ENCODE peak calls at places on chromosomes 3 and 15, in nine cellular contexts. U, R, A, J, N, L, T, X and Q are unnamed samples. For H3K4me1, the result is how much of the 10 kb centered on the place peaks cover.

GRCh38 chr3:138946554-138947302 is at the start of the genes FOXL2 and FOXL2NB:
- DNase-seq in A (peak), L (no peak), T (peak), R (peak), J (no peak), N (peak), U (peak), X (no peak), Q (no peak)

GRCh38 chr15:65411470-65412071 is 11.2 kb downstream of the IGDCC4 start:
- DNase-seq in J (no peak), T (no peak), U (no peak), R (no peak), X (no peak), N (no peak), A (no peak), L (no peak), Q (no peak)

GRCh38 chr3:63976166-63976861 is 47.0 kb downstream of the PSMD6 start:
- DNase-seq in T (peak), J (no peak), X (no peak), R (no peak), N (no peak), U (no peak), L (no peak), A (no peak), Q (no peak)

GRCh38 chr3:31456373-31456772 is 76.4 kb upstream of the STT3B start:
- DNase-seq in R (no peak), L (no peak), A (no peak), N (no peak), J (no peak), T (no peak), X (no peak), U (no peak), Q (no peak)

GRCh38 chr15:76117181-76117580 is 57.4 kb downstream of the TMEM266 start:
- DNase-seq in U (no peak), J (no peak), L (no peak), N (no peak), X (no peak), T (no peak), A (no peak), R (no peak), Q (no peak)

GRCh38 chr3:66386925-66387650 is 113.7 kb downstream of the LRIG1 start:
- DNase-seq in U (no peak), J (no peak), L (no peak), X (no peak), N (no peak), R (no peak), A (no peak), T (no peak), Q (no peak)

GRCh38 chr3:13424111-13424844 is 4.2 kb upstream of the NUP210 start:
- DNase-seq in N (no peak), R (no peak), L (no peak), X (no peak), T (no peak), J (no peak), U (no peak), A (no peak), Q (no peak)

GRCh38 chr3:61960976-61961375 is 399.6 kb downstream of the PTPRG start:
- DNase-seq in R (no peak), A (no peak), U (no peak), N (no peak), T (no peak), L (no peak), X (no peak), J (no peak), Q (no peak)

GRCh38 chr3:125072310-125072709 is 16.5 kb upstream of the HEG1 start:
- DNase-seq in R (no peak), J (peak), U (no peak), N (no peak), T (no peak), X (no peak), L (no peak), A (no peak), Q (no peak)

GRCh38 chr3:197196192-197196591 is 102.2 kb downstream of the DLG1 start:
- DNase-seq in U (no peak), T (no peak), X (no peak), L (no peak), N (no peak), R (no peak), A (no peak), J (no peak), Q (no peak)

GRCh38 chr3:62373215-62373614 is at the start of gene FEZF2:
- DNase-seq in T (no peak), A (no peak), J (no peak), U (peak), N (peak), X (no peak), L (no peak), R (no peak), Q (no peak)

GRCh38 chr15:82664021-82664420 is 16.9 kb upstream of the CPEB1 start:
- DNase-seq in R (no peak), A (no peak), U (no peak), L (no peak), J (no peak), N (no peak), X (no peak), T (no peak), Q (no peak)

GRCh38 chr3:51681453-51681852 is 10.4 kb downstream of the TEX264 start:
- DNase-seq in A (peak), J (no peak), X (no peak), U (no peak), T (no peak), N (no peak), L (peak), R (no peak), Q (no peak)

GRCh38 chr15:75346796-75347221 is at the start of gene NEIL1:
- DNase-seq in R (peak), T (peak), X (no peak), A (no peak), U (no peak), J (peak), N (no peak), L (peak), Q (no peak)

GRCh38 chr15:90006217-90007088 is 5.3 kb downstream of the ZNF710 start:
- DNase-seq in N (no peak), A (no peak), L (no peak), R (no peak), X (peak), J (no peak), T (no peak), U (no peak), Q (no peak)

GRCh38 chr3:157107037-157107436 is 52.9 kb downstream of the CCNL1 start:
- DNase-seq in L (no peak), T (no peak), U (no peak), N (no peak), X (no peak), A (no peak), R (no peak), J (no peak), Q (no peak)

GRCh38 chr15:48794697-48795134 is 16.2 kb downstream of the CEP152 start:
- DNase-seq in N (no peak), L (no peak), A (no peak), T (no peak), X (no peak), J (peak), R (no peak), U (no peak), Q (no peak)

GRCh38 chr3:32844914-32845313 is 27.1 kb downstream of the TRIM71 start:
- DNase-seq in L (no peak), R (no peak), X (no peak), U (no peak), T (no peak), N (no peak), J (no peak), A (no peak), Q (no peak)

GRCh38 chr15:23857028-23857641 is 170.0 kb upstream of the NDN start:
- DNase-seq in X (no peak), T (peak), N (peak), A (no peak), L (peak), J (peak), U (peak), R (peak), Q (no peak)

GRCh38 chr3:145959457-145960088 is 201.4 kb downstream of the PLOD2 start:
- DNase-seq in A (no peak), N (no peak), J (no peak), U (no peak), T (no peak), X (no peak), L (no peak), R (no peak), Q (no peak)

GRCh38 chr3:42839616-42840015 is 30.4 kb downstream of the ACKR2 start:
- DNase-seq in T (peak), U (peak), N (no peak), A (no peak), R (no peak), X (no peak), L (peak), J (peak), Q (no peak)

GRCh38 chr15:74314897-74315438 is 52.5 kb downstream of the CYP11A1 start:
- DNase-seq in R (no peak), N (no peak), U (no peak), J (no peak), A (peak), L (no peak), X (no peak), T (no peak), Q (no peak)

GRCh38 chr3:172347895-172348680 is 100.2 kb downstream of the GHSR start:
- DNase-seq in A (no peak), L (no peak), R (no peak), T (no peak), X (no peak), J (peak), N (no peak), U (no peak), Q (no peak)

GRCh38 chr3:98331329-98331728 is 22.3 kb upstream of the OR5K4 start:
- DNase-seq in X (no peak), L (no peak), A (no peak), U (no peak), J (no peak), N (no peak), T (no peak), R (no peak), Q (no peak)

GRCh38 chr15:70870066-70870465 is 16.1 kb upstream of the LARP6 start:
- DNase-seq in R (no peak), U (peak), X (no peak), J (peak), A (no peak), N (no peak), T (peak), L (no peak), Q (no peak)

GRCh38 chr3:83453010-83453409 is 1505.8 kb upstream of the CADM2 start:
- DNase-seq in L (no peak), T (no peak), U (no peak), J (no peak), R (no peak), A (no peak), N (no peak), X (no peak), Q (no peak)

GRCh38 chr15:58463815-58464697 is 32.3 kb downstream of the LIPC start:
- DNase-seq in N (no peak), A (no peak), T (no peak), U (no peak), X (no peak), J (no peak), L (no peak), R (no peak), Q (no peak)

GRCh38 chr15:52642386-52643361 is 36.5 kb downstream of the ATOSA start:
- DNase-seq in J (no peak), A (no peak), N (no peak), U (no peak), T (peak), X (no peak), R (no peak), L (no peak), Q (no peak)

GRCh38 chr3:122356402-122356801 is 26.6 kb downstream of the MIX23 start:
- DNase-seq in X (peak), T (peak), N (peak), U (peak), A (no peak), J (no peak), R (peak), L (peak), Q (no peak)

GRCh38 chr3:71803248-71803647 is 18.3 kb upstream of the PROK2 start:
- DNase-seq in N (peak), A (no peak), L (no peak), U (no peak), R (no peak), X (no peak), T (no peak), J (no peak), Q (no peak)

GRCh38 chr15:55649058-55649423 is 60.9 kb upstream of the PYGO1 start:
- DNase-seq in N (no peak), T (peak), U (no peak), X (no peak), R (no peak), J (no peak), A (no peak), L (no peak), Q (no peak)

GRCh38 chr3:168514252-168514651 is 418.5 kb upstream of the GOLIM4 start:
- DNase-seq in R (no peak), T (no peak), L (no peak), U (no peak), A (no peak), X (no peak), N (no peak), J (no peak), Q (no peak)

GRCh38 chr3:138093721-138094120 is 21.7 kb downstream of the DZIP1L start:
- DNase-seq in X (no peak), N (no peak), L (no peak), J (no peak), R (no peak), T (no peak), A (no peak), U (no peak), Q (no peak)

GRCh38 chr15:23823508-23823907 is 136.4 kb upstream of the NDN start:
- DNase-seq in L (no peak), U (no peak), X (no peak), T (no peak), R (no peak), J (no peak), N (peak), A (no peak), Q (no peak)

GRCh38 chr3:152742368-152743347 is 92.3 kb upstream of the P2RY1 start:
- DNase-seq in J (no peak), U (no peak), A (no peak), N (no peak), R (no peak), L (no peak), X (no peak), T (no peak), Q (no peak)
- H3K27ac ChIP-seq in J (no peak), U (no peak), A (no peak), N (no peak), R (no peak), L (no peak), X (no peak), T (no peak), Q (no peak)

GRCh38 chr3:14555835-14556234 is 15.7 kb upstream of the GRIP2 start:
- DNase-seq in X (no peak), L (peak), J (no peak), A (peak), U (no peak), N (peak), T (no peak), R (no peak), Q (no peak)
- H3K4me3 ChIP-seq in X (no peak), L (no peak), J (no peak), A (peak), U (no peak), N (no peak), T (no peak), R (no peak), Q (no peak)

DNA sequence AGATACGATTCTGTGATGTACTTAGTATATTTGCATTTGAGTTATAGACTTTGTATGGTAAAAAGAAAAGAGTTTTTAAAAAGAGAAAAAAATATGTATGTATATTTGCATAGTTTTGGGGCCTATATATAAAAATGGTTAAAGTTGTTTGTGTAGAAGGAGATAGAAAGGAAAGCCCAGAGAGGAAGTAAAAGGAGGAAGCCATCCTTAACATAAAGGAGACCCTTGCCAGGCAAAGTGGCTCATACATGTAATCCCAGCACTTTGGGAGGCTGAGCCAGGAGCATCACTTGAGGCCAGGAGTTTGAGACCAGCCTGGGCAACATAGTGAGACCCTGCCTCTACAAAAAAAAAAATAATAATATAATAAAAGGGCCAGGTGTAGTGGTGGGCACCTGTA is 8.4 kb downstream of the SNAP23 start:
- DNase-seq in N (no peak), L (no peak), R (no peak), U (no peak), X (no peak), T (no peak), J (no peak), A (no peak), Q (no peak)
- H3K4me1 ChIP-seq in N (under half), L (under half), R (under half), U (under half), X (under half), T (under half), J (under half), A (under half), Q (under half)

GRCh38 chr3:136730595-136731273 is 21.4 kb downstream of the STAG1 start:
- DNase-seq in R (no peak), U (no peak), X (no peak), L (peak), T (no peak), N (no peak), J (no peak), A (no peak), Q (no peak)
- H3K27ac ChIP-seq in R (no peak), U (no peak), X (no peak), L (peak), T (no peak), N (no peak), J (no peak), A (no peak), Q (no peak)

DNA sequence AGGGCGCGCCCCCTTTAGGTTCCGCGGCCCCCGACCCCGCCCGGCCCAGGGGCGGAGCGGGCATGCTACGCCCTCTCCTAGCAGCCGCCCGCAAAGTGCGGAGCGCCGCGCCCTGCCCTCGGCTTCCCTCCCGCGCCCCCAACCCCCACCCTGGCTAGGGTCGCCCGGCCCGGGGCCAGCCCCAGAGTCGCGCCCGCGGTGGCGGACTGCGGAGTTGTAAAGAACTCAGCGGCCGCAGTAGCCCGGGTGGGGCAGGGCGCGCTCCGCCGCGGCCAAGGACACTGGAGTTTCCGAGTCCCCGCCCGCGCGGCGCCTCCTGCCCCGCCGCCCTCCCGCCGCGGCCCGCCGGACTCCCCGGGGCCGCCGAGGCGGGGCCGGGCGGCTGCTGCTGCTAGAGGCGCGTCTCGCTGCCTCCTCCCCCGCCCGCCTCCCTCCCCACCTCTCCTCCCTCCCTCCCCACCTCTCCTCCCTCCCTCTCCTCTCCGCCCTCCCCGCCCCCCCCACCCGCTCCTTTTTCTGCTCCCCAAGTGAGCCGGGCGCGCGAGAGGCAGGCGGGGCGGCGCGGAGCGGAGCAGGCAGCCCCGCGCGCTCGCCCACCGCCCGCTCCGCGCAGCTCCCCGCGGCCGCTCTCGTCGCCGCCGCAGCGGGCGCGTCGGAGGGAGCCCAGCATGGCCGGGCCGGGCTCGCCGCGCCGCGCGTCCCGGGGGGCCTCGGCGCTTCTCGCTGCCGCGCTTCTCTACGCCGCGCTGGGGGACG is at the start of gene CACNA2D3:
- DNase-seq in N (peak), T (no peak), U (peak), A (peak), R (peak), L (peak), X (no peak), J (no peak), Q (no peak)
- H3K4me3 ChIP-seq in N (peak), T (peak), U (peak), A (peak), R (peak), L (peak), X (peak), J (no peak), Q (peak)

DNA sequence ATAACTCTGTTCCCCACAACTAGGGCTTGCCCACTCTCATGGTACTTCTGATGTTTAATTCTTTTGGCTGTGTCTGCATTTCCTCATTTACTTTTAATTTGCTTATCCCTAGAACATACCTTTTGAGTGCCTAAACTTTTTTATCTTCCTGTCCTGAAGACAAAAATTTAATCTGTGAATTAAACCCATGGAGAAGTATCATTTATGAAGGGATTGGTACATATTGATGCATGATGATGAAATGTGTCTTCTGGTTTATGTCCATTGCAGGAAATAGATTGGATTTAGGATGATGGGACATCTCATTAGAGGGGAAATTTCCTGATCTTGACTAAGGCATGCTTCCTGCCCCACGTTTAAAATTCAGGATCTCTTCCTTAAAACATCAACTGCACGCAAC is 109.5 kb downstream of the PGPEP1L start:
- DNase-seq in R (no peak), X (no peak), N (no peak), L (no peak), A (no peak), J (no peak), T (no peak), U (no peak), Q (no peak)
- H3K4me1 ChIP-seq in R (under half), X (under half), N (under half), L (under half), A (under half), J (under half), T (under half), U (under half), Q (under half)

DNA sequence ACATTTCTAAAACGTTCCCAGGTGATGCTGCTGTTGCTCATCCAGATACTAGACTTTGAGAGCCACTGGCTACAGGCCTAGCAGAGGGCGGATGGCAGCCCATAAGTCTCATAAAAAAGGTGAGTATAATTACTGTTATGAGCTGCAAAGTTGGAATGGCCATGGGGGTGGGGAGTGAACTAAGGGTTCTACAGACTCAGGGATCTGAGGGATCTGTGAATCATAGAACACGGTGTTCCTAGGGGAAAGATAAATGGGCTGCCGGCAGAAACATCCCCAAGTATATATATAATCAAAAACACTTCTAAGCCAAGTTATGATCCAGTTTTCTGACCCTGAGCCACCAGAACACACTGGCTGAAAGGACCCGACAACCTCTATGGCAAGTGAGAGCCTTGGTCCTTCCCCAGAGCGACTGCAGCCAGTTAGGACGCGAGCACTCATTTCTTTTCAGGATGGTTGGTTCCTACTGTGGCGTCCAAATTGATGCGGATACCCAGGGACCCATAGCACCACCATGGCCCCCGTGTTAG is 7.9 kb upstream of the SYNM start:
- DNase-seq in N (no peak), A (no peak), J (no peak), L (no peak), T (peak), R (no peak), X (no peak), U (no peak), Q (no peak)
- H3K27ac ChIP-seq in N (no peak), A (no peak), J (no peak), L (no peak), T (no peak), R (no peak), X (no peak), U (no peak), Q (peak)